ENCODE peak calls at places on chromosomes 11 and 22, in five cellular contexts. M is stimulated activated CD8-positive, alpha-beta memory T cell treated with anti-CD3 and anti-CD28 coated beads, Interleukin-15, amount 100 ng/mL, for 1 hour; K is stimulated activated effector memory CD8-positive, alpha-beta T cell treated with anti-CD3 and anti-CD28 coated beads, Interleukin-12 subunit alpha, Interleukin-12 subunit beta, amount 100 ng/mL, for 72 hours; N is stimulated activated CD4-positive, alpha-beta T cell treated with anti-CD3 and anti-CD28 coated beads, Interleukin-2, amount 100 ng/mL, for 48 hours; X is activated naive CD4-positive, alpha-beta T cell. J is an unnamed sample.

GRCh38 chr11:126127898-126128297 is 65.2 kb upstream of the CDON start:
- DNase-seq in M (no peak), K (no peak), N (no peak), X (no peak), J (no peak)

GRCh38 chr11:26820739-26821138 is 98.9 kb upstream of the SLC5A12 start:
- DNase-seq in M (no peak), K (no peak), N (no peak), X (no peak), J (no peak)

GRCh38 chr11:78192911-78193341 is 4.2 kb downstream of the USP35 start:
- DNase-seq in M (no peak), K (no peak), N (no peak), X (no peak), J (no peak)

GRCh38 chr11:70891844-70892380 is 360.5 kb downstream of the SHANK2 start:
- DNase-seq in M (no peak), K (no peak), N (no peak), X (no peak), J (no peak)

GRCh38 chr11:89421718-89422117 is 69.5 kb downstream of the NOX4 start:
- DNase-seq in M (no peak), K (no peak), N (no peak), X (no peak), J (no peak)

GRCh38 chr11:126440276-126440675 is 84.8 kb downstream of the ST3GAL4 start:
- DNase-seq in M (no peak), K (no peak), N (no peak), X (no peak), J (no peak)

GRCh38 chr11:856397-856796 is 13.7 kb downstream of the TSPAN4 start:
- DNase-seq in M (no peak), K (no peak), N (no peak), X (no peak), J (no peak)

GRCh38 chr22:49670610-49671330 is 156.9 kb downstream of the BRD1 start:
- DNase-seq in M (no peak), K (peak), N (no peak), X (no peak), J (no peak)

GRCh38 chr11:10604340-10604748 is 35.9 kb upstream of the LYVE1 start:
- DNase-seq in M (no peak), K (no peak), N (no peak), X (no peak), J (no peak)

GRCh38 chr22:44576311-44577260 is 78.6 kb upstream of the RTL6 start:
- DNase-seq in M (no peak), K (no peak), N (no peak), X (no peak), J (no peak)

GRCh38 chr11:121650520-121651266 is 197.9 kb upstream of the SORL1-AS1 start:
- DNase-seq in M (no peak), K (no peak), N (no peak), X (no peak), J (no peak)

GRCh38 chr11:119369035-119369925 is 12.2 kb downstream of the USP2 start:
- DNase-seq in M (no peak), K (no peak), N (no peak), X (no peak), J (no peak)

GRCh38 chr11:122809861-122810260 is 28.4 kb upstream of the CRTAM start:
- DNase-seq in M (no peak), K (no peak), N (no peak), X (no peak), J (no peak)

GRCh38 chr11:27907534-27907933 is 200.4 kb downstream of the KIF18A start:
- DNase-seq in M (no peak), K (no peak), N (no peak), X (no peak), J (no peak)